ENCODE peak calls at places on chromosomes 4 and X, in four cellular contexts. One of them, this sample, is unnamed.

GRCh38 chr4:4837921-4838601 is 21.4 kb upstream of the MSX1 start:
- DNase-seq in SK-N-SH: no peak
- DNase-seq in GM12878: no peak
- DNase-seq in H1: no peak
- DNase-seq in this sample: no peak

GRCh38 chr4:14920237-14920636 is 82.0 kb upstream of the CPEB2 start:
- DNase-seq in SK-N-SH: no peak
- DNase-seq in GM12878: no peak
- DNase-seq in H1: no peak
- DNase-seq in this sample: peak

GRCh38 chrX:312621-313331 is 5.8 kb downstream of the GTPBP6 start:
- DNase-seq in SK-N-SH: no peak
- DNase-seq in GM12878: no peak
- DNase-seq in H1: no peak
- DNase-seq in this sample: no peak

GRCh38 chrX:46630141-46630540 is 56.6 kb downstream of the CHST7 start:
- DNase-seq in SK-N-SH: no peak
- DNase-seq in GM12878: no peak
- DNase-seq in H1: no peak
- DNase-seq in this sample: no peak

GRCh38 chr4:53307819-53308773 is 57.8 kb downstream of the SCFD2 start:
- DNase-seq in SK-N-SH: no peak
- DNase-seq in GM12878: no peak
- DNase-seq in H1: no peak
- DNase-seq in this sample: no peak

GRCh38 chr4:184384810-184385557 is 89.4 kb downstream of the IRF2 start:
- DNase-seq in SK-N-SH: no peak
- DNase-seq in GM12878: no peak
- DNase-seq in H1: no peak
- DNase-seq in this sample: no peak

GRCh38 chr4:2135083-2135482 is 76.0 kb downstream of the NAT8L start:
- DNase-seq in SK-N-SH: peak
- DNase-seq in GM12878: no peak
- DNase-seq in H1: no peak
- DNase-seq in this sample: no peak

GRCh38 chr4:6916587-6917444 is 7.2 kb downstream of the TBC1D14 start:
- DNase-seq in SK-N-SH: no peak
- DNase-seq in GM12878: no peak
- DNase-seq in H1: no peak
- DNase-seq in this sample: peak

GRCh38 chr4:24519649-24520048 is 64.7 kb downstream of the DHX15 start:
- DNase-seq in SK-N-SH: no peak
- DNase-seq in GM12878: no peak
- DNase-seq in H1: no peak
- DNase-seq in this sample: no peak

GRCh38 chr4:56656346-56656643 is 24.8 kb downstream of the HOPX start:
- DNase-seq in SK-N-SH: peak
- DNase-seq in GM12878: no peak
- DNase-seq in H1: no peak
- DNase-seq in this sample: peak
- TF ChIP-seq NRF1 in SK-N-SH: no peak
- TF ChIP-seq NRF1 in GM12878: no peak
- TF ChIP-seq NRF1 in H1: no peak
- TF ChIP-seq NRF1 in this sample: no peak

GRCh38 chr4:115234405-115235093 is 121.1 kb upstream of the NDST4 start:
- DNase-seq in SK-N-SH: peak
- DNase-seq in GM12878: peak
- DNase-seq in H1: no peak
- DNase-seq in this sample: no peak

GRCh38 chr4:115233600-115233999 is 120.2 kb upstream of the NDST4 start:
- DNase-seq in SK-N-SH: no peak
- DNase-seq in GM12878: no peak
- DNase-seq in H1: no peak
- DNase-seq in this sample: no peak

GRCh38 chr4:115228851-115229250 is 115.4 kb upstream of the NDST4 start:
- DNase-seq in SK-N-SH: peak
- DNase-seq in GM12878: no peak
- DNase-seq in H1: no peak
- DNase-seq in this sample: no peak

DNA sequence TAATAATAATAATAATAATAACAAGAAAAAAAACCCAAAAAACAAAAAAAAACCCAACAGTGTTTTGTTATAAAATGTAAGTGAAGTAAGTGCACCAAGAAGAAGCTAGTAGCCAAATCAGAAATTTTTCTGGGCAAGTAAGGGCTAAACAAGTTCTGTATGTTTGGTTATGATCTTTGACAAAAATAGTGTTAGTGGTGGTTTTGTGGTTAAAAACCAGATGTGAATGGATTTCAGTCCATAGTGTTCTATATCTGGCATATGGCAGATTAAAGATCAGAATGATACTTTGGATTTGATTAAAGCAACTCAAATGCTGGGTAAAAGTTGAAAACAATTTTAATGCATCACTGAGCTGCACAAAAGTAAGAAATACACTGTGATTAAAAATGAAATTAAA is 116.5 kb upstream of the NDST4 start:
- DNase-seq in SK-N-SH: no peak
- DNase-seq in GM12878: peak
- DNase-seq in H1: no peak
- DNase-seq in this sample: no peak
- H3K9ac ChIP-seq in SK-N-SH: no peak
- H3K9ac ChIP-seq in GM12878: no peak
- H3K9ac ChIP-seq in H1: no peak
- H3K9ac ChIP-seq in this sample: no peak

DNA sequence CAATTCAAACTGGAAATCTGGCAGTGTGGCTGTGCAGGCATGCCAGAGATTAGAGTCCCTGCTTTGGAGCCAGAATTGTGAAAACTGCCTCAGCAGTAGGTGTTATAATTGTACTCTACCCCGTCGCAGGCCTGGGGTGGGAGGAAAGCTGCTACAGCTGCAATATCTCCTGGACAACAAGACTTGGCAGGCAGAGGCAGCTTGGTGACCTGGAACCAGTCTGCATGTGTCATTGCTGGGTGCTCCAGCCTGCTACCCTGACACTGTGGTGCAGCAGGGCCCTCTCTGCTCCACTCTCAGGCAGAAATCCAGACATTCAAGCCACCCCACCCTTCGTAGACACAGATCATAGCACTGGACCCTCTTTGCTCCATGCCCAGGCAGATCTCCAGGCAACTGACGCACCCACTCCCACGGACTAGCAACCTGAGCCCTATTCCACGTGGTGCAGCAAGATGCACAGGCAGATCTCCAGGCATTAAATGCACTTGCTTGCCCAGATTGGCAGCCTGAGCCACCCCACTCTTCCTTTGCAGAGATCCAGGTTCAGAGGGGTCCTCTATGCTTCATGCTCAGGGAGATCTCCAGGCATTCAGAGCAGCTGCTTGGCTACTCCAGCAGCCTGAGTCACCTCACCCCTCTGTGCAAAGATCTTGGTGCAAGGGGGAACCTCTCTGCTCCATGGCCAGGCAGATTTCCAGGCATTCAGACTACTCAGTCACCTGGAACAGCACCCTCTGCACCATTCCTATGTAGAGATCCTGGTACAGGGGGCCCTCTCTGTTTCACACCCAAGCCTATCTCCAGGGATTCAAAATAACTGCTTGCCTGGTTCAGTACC is 140.5 kb downstream of the LRBA start:
- DNase-seq in SK-N-SH: peak
- DNase-seq in GM12878: no peak
- DNase-seq in H1: no peak
- DNase-seq in this sample: no peak
- TF ChIP-seq NRF1 in SK-N-SH: no peak
- TF ChIP-seq NRF1 in GM12878: no peak
- TF ChIP-seq NRF1 in H1: no peak
- TF ChIP-seq NRF1 in this sample: no peak

DNA sequence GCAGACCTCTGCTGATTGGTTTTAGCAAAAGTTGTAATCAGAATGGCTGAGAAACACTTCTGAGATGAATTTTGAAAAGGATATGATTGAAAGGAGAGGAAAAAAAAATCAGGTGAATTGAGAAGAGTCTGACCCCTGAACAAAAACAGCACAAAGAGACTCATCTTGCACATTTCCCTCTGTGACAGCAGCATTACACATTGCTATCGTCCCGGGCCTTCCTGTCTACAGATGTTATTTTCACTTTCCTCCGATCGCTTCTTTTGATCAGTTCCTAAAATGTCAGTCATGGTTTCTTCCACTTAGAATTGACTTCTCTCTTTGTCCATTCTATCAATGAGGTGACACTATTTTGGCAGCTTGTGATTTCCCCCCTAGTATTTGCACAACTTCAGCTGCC is 262.6 kb downstream of the GPC3 start:
- DNase-seq in SK-N-SH: no peak
- DNase-seq in GM12878: no peak
- DNase-seq in H1: no peak
- DNase-seq in this sample: no peak
- H3K9ac ChIP-seq in SK-N-SH: no peak
- H3K9ac ChIP-seq in GM12878: no peak
- H3K9ac ChIP-seq in H1: no peak
- H3K9ac ChIP-seq in this sample: no peak

GRCh38 chrX:68684291-68684918 is 36.9 kb downstream of the STARD8 start:
- DNase-seq in SK-N-SH: no peak
- DNase-seq in GM12878: no peak
- DNase-seq in H1: peak
- DNase-seq in this sample: peak
- TF ChIP-seq NRF1 in SK-N-SH: no peak
- TF ChIP-seq NRF1 in GM12878: no peak
- TF ChIP-seq NRF1 in H1: no peak
- TF ChIP-seq NRF1 in this sample: no peak

GRCh38 chr4:8431553-8431952 is 9.0 kb downstream of the ACOX3 start:
- DNase-seq in SK-N-SH: no peak
- DNase-seq in GM12878: no peak
- DNase-seq in H1: no peak
- DNase-seq in this sample: no peak

GRCh38 chr4:8428288-8429097 is 12.0 kb downstream of the ACOX3 start:
- DNase-seq in SK-N-SH: peak
- DNase-seq in GM12878: peak
- DNase-seq in H1: peak
- DNase-seq in this sample: peak

GRCh38 chr4:8427262-8427661 is 13.3 kb downstream of the ACOX3 start:
- DNase-seq in SK-N-SH: no peak
- DNase-seq in GM12878: no peak
- DNase-seq in H1: no peak
- DNase-seq in this sample: no peak

GRCh38 chr4:8422786-8423185 is 17.7 kb downstream of the ACOX3 start:
- DNase-seq in SK-N-SH: no peak
- DNase-seq in GM12878: no peak
- DNase-seq in H1: no peak
- DNase-seq in this sample: no peak

DNA sequence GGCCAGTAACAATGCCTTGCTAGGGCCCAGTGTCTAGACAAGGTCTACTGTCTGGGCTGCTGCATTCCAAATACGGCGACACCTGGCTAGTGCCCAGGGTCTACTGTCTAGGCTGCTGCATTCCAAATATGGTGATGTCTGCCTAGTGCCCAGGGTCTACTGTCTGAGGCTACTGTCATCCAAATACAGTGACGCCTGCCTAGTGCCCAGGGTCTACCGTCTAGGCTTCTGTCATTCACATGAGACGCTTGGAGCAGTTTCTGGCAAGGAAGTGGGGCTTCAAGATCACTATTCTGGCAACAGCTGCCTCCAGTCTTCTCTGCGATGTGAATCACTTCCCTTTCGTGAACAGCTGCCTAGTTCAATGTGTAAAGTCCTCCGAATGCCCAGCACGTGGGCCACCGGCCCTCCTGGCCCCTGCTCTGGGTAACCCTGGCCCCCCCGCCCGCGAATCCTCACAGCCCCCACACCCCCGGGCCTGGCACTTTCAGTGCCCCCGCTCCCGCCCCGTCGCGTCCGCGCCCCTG is 12.7 kb downstream of the ACOX3 start:
- DNase-seq in SK-N-SH: peak
- DNase-seq in GM12878: no peak
- DNase-seq in H1: no peak
- DNase-seq in this sample: no peak
- H3K9ac ChIP-seq in SK-N-SH: peak
- H3K9ac ChIP-seq in GM12878: peak
- H3K9ac ChIP-seq in H1: peak
- H3K9ac ChIP-seq in this sample: peak

DNA sequence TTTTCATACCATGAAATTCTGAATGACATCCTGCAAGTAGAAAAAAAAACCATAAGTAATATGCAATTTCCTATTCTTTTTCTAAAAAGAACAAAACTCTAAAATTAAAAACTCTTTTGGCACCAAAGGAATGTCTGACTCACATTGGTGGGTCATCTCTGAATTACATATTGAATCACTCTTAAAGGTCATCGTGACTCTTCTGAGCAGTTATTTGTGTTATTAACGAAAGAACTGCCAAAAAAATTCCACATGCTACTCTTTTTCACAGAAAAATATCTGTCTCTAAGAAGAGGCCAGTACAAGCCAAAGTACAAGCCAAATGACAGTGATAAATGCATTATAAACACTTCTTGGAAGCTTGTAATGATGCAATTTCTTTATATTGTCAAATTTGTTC is 282.2 kb downstream of the GUCY2F start:
- DNase-seq in SK-N-SH: no peak
- DNase-seq in GM12878: no peak
- DNase-seq in H1: no peak
- DNase-seq in this sample: no peak
- TF ChIP-seq NRF1 in SK-N-SH: no peak
- TF ChIP-seq NRF1 in GM12878: no peak
- TF ChIP-seq NRF1 in H1: no peak
- TF ChIP-seq NRF1 in this sample: no peak

GRCh38 chr4:141541851-141542250 is 94.5 kb upstream of the IL15 start:
- DNase-seq in SK-N-SH: no peak
- DNase-seq in GM12878: no peak
- DNase-seq in H1: no peak
- DNase-seq in this sample: no peak

GRCh38 chr4:141534985-141535384 is 101.4 kb upstream of the IL15 start:
- DNase-seq in SK-N-SH: no peak
- DNase-seq in GM12878: no peak
- DNase-seq in H1: no peak
- DNase-seq in this sample: no peak

GRCh38 chr4:141543176-141543575 is 93.2 kb upstream of the IL15 start:
- DNase-seq in SK-N-SH: no peak
- DNase-seq in GM12878: no peak
- DNase-seq in H1: no peak
- DNase-seq in this sample: no peak

GRCh38 chr4:141538001-141538400 is 98.4 kb upstream of the IL15 start:
- DNase-seq in SK-N-SH: no peak
- DNase-seq in GM12878: no peak
- DNase-seq in H1: no peak
- DNase-seq in this sample: no peak

GRCh38 chr4:141540643-141541042 is 95.7 kb upstream of the IL15 start:
- DNase-seq in SK-N-SH: no peak
- DNase-seq in GM12878: no peak
- DNase-seq in H1: no peak
- DNase-seq in this sample: no peak
- H3K9ac ChIP-seq in SK-N-SH: no peak
- H3K9ac ChIP-seq in GM12878: no peak
- H3K9ac ChIP-seq in H1: no peak
- H3K9ac ChIP-seq in this sample: no peak